ENCODE peak calls at places on chromosomes 12 and 14, in four cellular contexts. One of them, this sample, is unnamed.

GRCh38 chr14:56118611-56119181 is 485 bp downstream of the PELI2 start:
- DNase-seq in HepG2: no peak
- DNase-seq in WTC11: no peak
- DNase-seq in GM12878: no peak
- DNase-seq in this sample: peak; percentile 19

GRCh38 chr12:18339633-18340032 is 78.3 kb downstream of the PIK3C2G start:
- DNase-seq in WTC11: no peak
- DNase-seq in GM12878: no peak
- DNase-seq in HepG2: no peak
- DNase-seq in this sample: no peak

GRCh38 chr14:65156568-65157366 is 54.5 kb upstream of the MAX start:
- DNase-seq in WTC11: no peak
- DNase-seq in GM12878: peak; percentile 45
- DNase-seq in HepG2: no peak
- DNase-seq in this sample: no peak

GRCh38 chr14:104321151-104322130 is 183.1 kb downstream of the KIF26A start:
- DNase-seq in WTC11: peak; percentile 5
- DNase-seq in HepG2: no peak
- DNase-seq in GM12878: no peak
- DNase-seq in this sample: no peak

GRCh38 chr14:104085032-104085888 is at the start of gene ASPG:
- DNase-seq in WTC11: peak; percentile 75
- DNase-seq in HepG2: no peak
- DNase-seq in GM12878: no peak
- DNase-seq in this sample: peak; percentile 83

GRCh38 chr12:119180380-119181040 is 1.8 kb downstream of the HSPB8 start:
- DNase-seq in GM12878: no peak
- DNase-seq in WTC11: no peak
- DNase-seq in HepG2: no peak
- DNase-seq in this sample: peak; percentile 20

GRCh38 chr12:109469516-109469915 is 7.6 kb downstream of the KCTD10 start:
- DNase-seq in HepG2: no peak
- DNase-seq in GM12878: no peak
- DNase-seq in WTC11: no peak
- DNase-seq in this sample: no peak

GRCh38 chr14:101109981-101110728 is 206.6 kb upstream of the RTL1 start:
- DNase-seq in GM12878: no peak
- DNase-seq in HepG2: no peak
- DNase-seq in WTC11: no peak
- DNase-seq in this sample: no peak

GRCh38 chr12:65335021-65335714 is 56.7 kb downstream of the MSRB3 start:
- DNase-seq in GM12878: no peak
- DNase-seq in WTC11: no peak
- DNase-seq in HepG2: peak; percentile 86
- DNase-seq in this sample: no peak

GRCh38 chr12:93419388-93420034 is 22.2 kb downstream of the UBE2N start:
- DNase-seq in GM12878: no peak
- DNase-seq in HepG2: peak; percentile 49
- DNase-seq in WTC11: no peak
- DNase-seq in this sample: peak; percentile 53

DNA sequence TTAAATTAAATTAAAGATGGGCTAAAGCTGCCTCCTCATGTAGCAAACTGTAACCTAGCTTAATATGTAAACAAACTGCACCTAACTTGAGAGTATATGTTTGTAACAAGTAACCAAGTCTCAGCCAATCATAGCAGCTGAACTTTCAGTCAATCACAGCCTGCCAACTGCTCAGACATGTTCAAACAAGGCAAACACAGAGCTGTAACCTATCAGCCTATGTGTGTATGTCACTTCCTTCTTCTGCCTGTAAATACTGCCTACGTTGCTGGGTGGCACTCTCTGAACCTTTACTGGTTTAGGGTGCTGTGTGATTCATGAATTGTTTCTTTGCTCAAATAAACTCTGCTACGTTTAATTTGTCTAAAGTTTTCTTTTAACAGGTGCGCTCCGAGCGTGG is 2.9 kb downstream of the SERPINA6 start:
- DNase-seq in WTC11: no peak
- DNase-seq in HepG2: peak; percentile 89
- DNase-seq in GM12878: no peak
- DNase-seq in this sample: no peak
- TF ChIP-seq NR2C2 in WTC11: no peak
- TF ChIP-seq NR2C2 in HepG2: no peak
- TF ChIP-seq NR2C2 in GM12878: no peak
- TF ChIP-seq NR2C2 in this sample: no peak

GRCh38 chr12:132617135-132617701 is 1.4 kb upstream of the P2RX2 start:
- DNase-seq in GM12878: no peak
- DNase-seq in WTC11: no peak
- DNase-seq in HepG2: no peak
- DNase-seq in this sample: no peak
- TF ChIP-seq ESRRA in GM12878: no peak
- TF ChIP-seq ESRRA in WTC11: no peak
- TF ChIP-seq ESRRA in HepG2: no peak
- TF ChIP-seq ESRRA in this sample: no peak

DNA sequence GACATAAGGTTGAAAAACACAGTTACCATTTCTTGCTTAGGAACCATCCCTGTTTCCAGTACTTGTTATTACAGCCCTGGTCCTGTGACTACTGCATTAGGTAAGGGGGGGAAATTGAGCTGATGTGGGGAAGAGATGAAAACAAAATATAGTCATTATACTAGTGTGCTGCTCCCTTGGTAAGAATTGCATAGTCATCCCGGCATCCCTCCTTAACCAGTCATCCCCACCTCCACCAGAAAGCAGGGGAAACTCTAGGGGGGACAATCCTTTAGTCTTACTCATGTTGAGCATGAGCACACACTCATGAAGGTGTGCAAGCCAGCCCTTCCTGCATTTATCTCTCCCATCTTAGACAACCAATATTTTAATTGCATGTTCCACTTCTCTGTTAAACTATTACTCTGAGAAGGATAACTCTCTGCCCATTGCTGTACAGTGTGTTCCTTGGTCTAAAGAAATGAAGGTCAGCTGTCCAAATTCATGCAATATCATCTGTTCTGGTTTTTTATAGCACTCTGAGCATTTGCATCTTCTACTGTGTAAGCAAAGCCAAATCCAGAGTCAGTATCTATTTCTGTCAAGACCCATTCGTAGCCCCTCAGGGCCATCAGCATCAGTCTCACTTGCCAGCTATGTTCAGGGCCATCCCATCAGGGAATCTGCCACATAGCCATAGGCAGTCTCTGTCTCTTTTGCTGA is 46.8 kb downstream of the TMEM30B start:
- DNase-seq in HepG2: no peak
- DNase-seq in WTC11: no peak
- DNase-seq in GM12878: no peak
- DNase-seq in this sample: no peak
- TF ChIP-seq NR2C2 in HepG2: no peak
- TF ChIP-seq NR2C2 in WTC11: no peak
- TF ChIP-seq NR2C2 in GM12878: no peak
- TF ChIP-seq NR2C2 in this sample: no peak

DNA sequence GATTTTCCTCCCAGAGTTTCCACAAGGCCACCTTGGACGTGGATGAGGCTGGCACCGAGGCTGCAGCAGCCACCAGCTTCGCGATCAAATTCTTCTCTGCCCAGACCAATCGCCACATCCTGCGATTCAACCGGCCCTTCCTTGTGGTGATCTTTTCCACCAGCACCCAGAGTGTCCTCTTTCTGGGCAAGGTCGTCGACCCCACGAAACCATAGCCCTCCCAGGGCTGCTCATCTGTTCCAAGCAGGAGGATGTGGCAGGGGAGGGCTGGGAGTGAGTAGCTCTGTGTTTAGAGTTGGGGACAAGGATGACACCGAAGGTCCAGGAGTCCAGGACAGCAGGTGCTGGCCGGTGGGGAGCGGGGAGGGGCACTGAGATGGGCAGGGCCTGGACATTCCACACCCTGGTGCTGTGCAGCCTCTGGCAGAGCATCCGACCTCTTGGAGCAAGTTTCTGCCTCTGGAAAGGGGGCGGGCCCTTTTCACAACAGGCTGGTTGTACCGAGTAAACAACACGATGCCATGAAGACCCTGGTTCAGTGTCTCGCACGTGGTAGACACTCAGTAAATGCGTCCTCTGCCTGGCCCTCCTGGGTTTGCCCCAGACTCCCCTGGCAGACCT is 8.2 kb downstream of the SERPINA4 start:
- DNase-seq in GM12878: no peak
- DNase-seq in HepG2: peak; percentile 62
- DNase-seq in WTC11: no peak
- DNase-seq in this sample: no peak
- TF ChIP-seq ESRRA in GM12878: no peak
- TF ChIP-seq ESRRA in HepG2: peak; percentile 40
- TF ChIP-seq ESRRA in WTC11: no peak
- TF ChIP-seq ESRRA in this sample: no peak

DNA sequence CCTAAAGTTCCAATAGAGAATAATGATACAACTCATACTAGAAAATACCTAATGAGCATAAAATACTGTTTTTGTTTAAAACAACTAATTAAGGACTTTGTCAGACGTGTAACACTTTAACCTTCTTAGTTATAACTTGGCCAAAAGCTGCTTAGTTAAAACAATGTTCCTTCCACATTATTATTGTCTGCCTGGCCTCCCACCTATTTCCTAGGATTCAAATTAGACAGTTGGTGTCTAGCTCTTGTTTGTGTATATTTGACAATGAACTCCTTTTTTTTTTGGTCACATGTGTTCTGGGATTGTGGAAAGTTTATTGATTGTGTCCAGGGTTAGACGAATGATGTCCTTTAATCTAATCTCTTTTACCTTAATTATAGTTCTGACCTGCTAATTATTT is 67.6 kb upstream of the PSMA6 start:
- DNase-seq in WTC11: no peak
- DNase-seq in GM12878: no peak
- DNase-seq in HepG2: no peak
- DNase-seq in this sample: no peak
- TF ChIP-seq NR2C2 in WTC11: no peak
- TF ChIP-seq NR2C2 in GM12878: no peak
- TF ChIP-seq NR2C2 in HepG2: no peak
- TF ChIP-seq NR2C2 in this sample: no peak

GRCh38 chr14:71361335-71361734 is 454.1 kb downstream of the PCNX1 start:
- DNase-seq in HepG2: peak; percentile 40
- DNase-seq in WTC11: no peak
- DNase-seq in GM12878: no peak
- DNase-seq in this sample: peak; percentile 38

GRCh38 chr14:71362282-71362681 is 455.0 kb downstream of the PCNX1 start:
- DNase-seq in GM12878: no peak
- DNase-seq in WTC11: no peak
- DNase-seq in HepG2: no peak
- DNase-seq in this sample: no peak

GRCh38 chr14:71362920-71363584 is 455.8 kb downstream of the PCNX1 start:
- DNase-seq in GM12878: peak; percentile 53
- DNase-seq in HepG2: no peak
- DNase-seq in WTC11: no peak
- DNase-seq in this sample: no peak

GRCh38 chr14:71359823-71360222 is 452.6 kb downstream of the PCNX1 start:
- DNase-seq in WTC11: no peak
- DNase-seq in GM12878: no peak
- DNase-seq in HepG2: no peak
- DNase-seq in this sample: no peak

DNA sequence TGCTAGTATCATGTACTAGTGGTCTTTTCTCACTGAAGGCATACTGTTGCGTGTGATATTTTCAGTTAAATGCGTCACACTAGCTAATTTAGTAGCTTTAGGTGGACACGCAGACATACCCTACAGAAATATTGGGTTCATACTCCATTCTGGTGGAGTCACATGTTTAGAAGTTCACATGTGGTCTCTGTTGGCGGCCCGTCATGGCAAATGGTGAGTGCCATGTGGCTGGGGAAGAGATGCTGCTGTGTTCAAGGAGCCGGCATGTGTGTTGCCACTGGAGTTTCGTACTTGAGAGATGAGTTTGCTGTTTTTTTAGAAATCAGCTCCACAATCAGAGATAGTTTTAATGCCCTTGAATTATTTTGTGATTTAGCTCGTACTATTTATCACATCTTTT is 454.6 kb downstream of the PCNX1 start:
- DNase-seq in GM12878: no peak
- DNase-seq in WTC11: no peak
- DNase-seq in HepG2: no peak
- DNase-seq in this sample: peak; percentile 47
- TF ChIP-seq ESRRA in GM12878: no peak
- TF ChIP-seq ESRRA in WTC11: no peak
- TF ChIP-seq ESRRA in HepG2: no peak
- TF ChIP-seq ESRRA in this sample: no peak

DNA sequence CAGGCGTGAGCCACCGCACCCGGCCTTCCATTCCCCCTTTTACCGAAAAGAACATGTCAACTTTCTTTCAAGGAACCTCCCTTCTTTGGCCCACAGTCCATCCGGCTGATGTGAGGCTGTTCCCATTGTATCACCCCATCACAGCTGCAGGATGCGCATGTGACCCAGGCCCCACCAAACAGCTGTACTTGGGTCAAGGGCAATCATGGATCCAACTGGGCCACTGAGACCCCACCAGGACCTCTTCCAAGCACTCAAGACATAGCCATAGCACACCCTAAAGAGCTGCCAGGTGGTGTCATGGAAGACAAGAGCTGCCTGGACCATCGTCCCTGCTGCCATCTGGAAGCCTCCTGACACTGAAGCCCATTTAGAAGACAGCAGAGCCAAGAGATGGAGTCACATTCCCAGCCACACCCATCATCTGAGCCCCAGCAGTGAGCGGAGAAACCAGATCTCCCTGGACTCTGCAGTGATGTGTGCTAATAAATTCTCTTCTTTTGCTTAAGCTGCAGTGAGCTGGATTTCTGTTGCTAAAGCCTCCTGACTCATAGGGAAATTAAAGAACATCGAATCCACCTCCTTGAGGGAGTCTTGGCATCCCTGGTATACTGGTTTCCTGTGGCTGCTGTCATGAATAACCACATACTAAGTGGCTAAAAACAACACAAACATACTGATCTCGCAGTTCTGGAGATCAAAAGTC is 105.6 kb downstream of the KSR2 start:
- DNase-seq in HepG2: no peak
- DNase-seq in GM12878: no peak
- DNase-seq in WTC11: no peak
- DNase-seq in this sample: no peak
- TF ChIP-seq NR2C2 in HepG2: no peak
- TF ChIP-seq NR2C2 in GM12878: no peak
- TF ChIP-seq NR2C2 in WTC11: no peak
- TF ChIP-seq NR2C2 in this sample: no peak